ENCODE peak calls at places on chromosomes 3 and 15, in six cellular contexts. K is lower leg skin; L is tibial artery; H is cardiac muscle cell; E is fibroblast of the aortic adventitia; J is activated CD8-positive, alpha-beta T cell treated with anti-CD3 and anti-CD28 coated beads for 36 hours. Y is an unnamed sample.
A peak's percentile ranks its signal among the peaks of the same experiment; 100 is the strongest.

GRCh38 chr3:66438045-66438444 is 62.8 kb downstream of the LRIG1 start:
- DNase-seq in K (no peak), L (no peak), H (no peak), E (no peak), J (no peak), Y (no peak)

GRCh38 chr3:72960812-72961518 is 35.6 kb upstream of the PPP4R2 start:
- DNase-seq in K (peak; percentile 53), L (peak; percentile 50), H (peak; percentile 93), E (peak; percentile 84), J (no peak), Y (no peak)

GRCh38 chr15:35548435-35548834 is 2.5 kb upstream of the DPH6 start:
- DNase-seq in K (no peak), L (no peak), H (no peak), E (no peak), J (no peak), Y (no peak)

GRCh38 chr15:42456971-42457370 is 34.0 kb downstream of the ZNF106 start:
- DNase-seq in K (no peak), L (peak; percentile 32), H (peak; percentile 45), E (peak; percentile 43), J (no peak), Y (no peak)

GRCh38 chr15:86236721-86237121 is 157.1 kb downstream of the AGBL1 start:
- DNase-seq in K (no peak), L (no peak), H (no peak), E (no peak), J (no peak), Y (no peak)

GRCh38 chr3:152718810-152719209 is 116.1 kb upstream of the P2RY1 start:
- DNase-seq in K (no peak), L (no peak), H (peak; percentile 23), E (no peak), J (no peak), Y (no peak)

GRCh38 chr3:153448146-153448870 is 286.3 kb downstream of the RAP2B start:
- DNase-seq in K (no peak), L (no peak), H (peak; percentile 51), E (peak; percentile 49), J (no peak), Y (no peak)

GRCh38 chr3:10666621-10667020 is 149.4 kb upstream of the SLC6A11 start:
- DNase-seq in K (peak; percentile 69), L (no peak), H (peak; percentile 3), E (no peak), J (peak; percentile 27), Y (no peak)

GRCh38 chr3:46280105-46280797 is 38.0 kb downstream of the CCR3 start:
- DNase-seq in K (no peak), L (no peak), H (peak; percentile 35), E (peak; percentile 42), J (peak; percentile 88), Y (no peak)

GRCh38 chr3:22089284-22089683 is 338.3 kb upstream of the ZNF385D start:
- DNase-seq in K (no peak), L (no peak), H (peak; percentile 32), E (peak; percentile 22), J (peak; percentile 1), Y (no peak)

GRCh38 chr15:99315636-99316035 is 64.4 kb downstream of the LRRC28 start:
- DNase-seq in K (no peak), L (no peak), H (no peak), E (no peak), J (no peak), Y (no peak)

GRCh38 chr3:184234224-184234623 is 4.8 kb downstream of the VWA5B2 start:
- DNase-seq in K (no peak), L (no peak), H (peak; percentile 87), E (peak; percentile 80), J (no peak), Y (no peak)

GRCh38 chr3:37474936-37475335 is 300.6 kb upstream of the LRRFIP2 start:
- DNase-seq in K (no peak), L (no peak), H (peak; percentile 35), E (no peak), J (no peak), Y (no peak)

GRCh38 chr3:14274999-14275961 is 96.7 kb downstream of the LSM3 start:
- DNase-seq in K (no peak), L (no peak), H (peak; percentile 38), E (no peak), J (peak; percentile 10), Y (no peak)

GRCh38 chr3:5058463-5058862 is 63.6 kb upstream of the ARL8B start:
- DNase-seq in K (no peak), L (no peak), H (peak; percentile 39), E (peak; percentile 75), J (no peak), Y (no peak)

GRCh38 chr3:185807455-185808068 is 17.3 kb downstream of the IGF2BP2 start:
- DNase-seq in K (no peak), L (no peak), H (peak; percentile 63), E (peak; percentile 80), J (no peak), Y (peak; percentile 69)

GRCh38 chr3:25662921-25663320 is 1.8 kb downstream of the TOP2B start:
- DNase-seq in K (no peak), L (no peak), H (peak; percentile 17), E (peak; percentile 22), J (no peak), Y (no peak)

GRCh38 chr15:99296386-99296785 is 45.1 kb downstream of the LRRC28 start:
- DNase-seq in K (no peak), L (no peak), H (no peak), E (no peak), J (no peak), Y (no peak)

GRCh38 chr3:11603628-11604027 is 40.1 kb downstream of the VGLL4 start:
- DNase-seq in K (peak; percentile 93), L (peak; percentile 88), H (peak; percentile 92), E (peak; percentile 95), J (no peak), Y (no peak)

GRCh38 chr3:15348246-15348645 is 15.9 kb upstream of the SH3BP5 start:
- DNase-seq in K (no peak), L (no peak), H (no peak), E (no peak), J (no peak), Y (no peak)

GRCh38 chr15:63061971-63062370 is 19.4 kb downstream of the TPM1 start:
- DNase-seq in K (no peak), L (no peak), H (no peak), E (peak; percentile 80), J (no peak), Y (no peak)

GRCh38 chr3:11024181-11024580 is 31.6 kb downstream of the SLC6A1 start:
- DNase-seq in K (no peak), L (no peak), H (no peak), E (no peak), J (no peak), Y (no peak)

GRCh38 chr3:81490541-81491288 is 270.7 kb downstream of the GBE1 start:
- DNase-seq in K (peak; percentile 88), L (peak; percentile 85), H (peak; percentile 96), E (peak; percentile 86), J (peak; percentile 92), Y (peak; percentile 73)

GRCh38 chr15:62020576-62021160 is 39.6 kb downstream of the VPS13C start:
- DNase-seq in K (no peak), L (no peak), H (no peak), E (no peak), J (no peak), Y (no peak)

GRCh38 chr3:31738423-31738822 is 205.7 kb downstream of the STT3B start:
- DNase-seq in K (no peak), L (no peak), H (no peak), E (no peak), J (no peak), Y (no peak)

GRCh38 chr3:159881828-159882309 is 106.8 kb upstream of the IL12A start:
- DNase-seq in K (no peak), L (no peak), H (no peak), E (no peak), J (no peak), Y (no peak)

DNA sequence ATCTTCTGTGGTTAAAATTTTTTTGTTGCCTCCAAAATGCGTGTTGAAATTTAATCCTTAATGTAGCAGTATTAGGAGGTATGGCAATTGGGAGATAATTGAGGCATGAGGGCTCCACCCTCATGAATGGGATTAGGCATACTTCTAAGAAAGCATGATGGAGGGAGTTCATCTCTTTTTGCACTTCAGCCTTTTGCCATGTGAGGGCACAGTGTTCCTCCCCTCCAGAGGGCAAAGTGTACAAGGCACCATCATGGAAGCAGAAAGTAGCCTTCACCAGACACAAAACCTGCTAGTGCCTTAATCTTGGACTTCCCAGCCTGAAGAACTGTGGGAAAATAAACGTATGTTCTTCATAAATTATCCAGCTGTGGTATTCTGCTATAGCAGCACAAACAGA is 429.5 kb downstream of the ZIC1 start:
- DNase-seq in K (no peak), L (no peak), H (peak; percentile 44), E (peak; percentile 6), J (no peak), Y (no peak)
- TF ChIP-seq CTCF in K (no peak), L (no peak), H (peak; percentile 44), E (no peak), J (no peak), Y (no peak)

GRCh38 chr3:119147494-119147893 is 1.5 kb downstream of the TEX55 start:
- DNase-seq in K (no peak), L (no peak), H (no peak), E (no peak), J (no peak), Y (no peak)

GRCh38 chr3:119148493-119149180 is 2.7 kb downstream of the TEX55 start:
- DNase-seq in K (no peak), L (no peak), H (peak; percentile 11), E (peak; percentile 38), J (no peak), Y (no peak)

GRCh38 chr3:119146578-119147375 is 812 bp downstream of the TEX55 start:
- DNase-seq in K (peak; percentile 75), L (no peak), H (peak; percentile 5), E (no peak), J (no peak), Y (no peak)

GRCh38 chr3:119145128-119145499 is 851 bp upstream of the TEX55 start:
- DNase-seq in K (no peak), L (no peak), H (no peak), E (no peak), J (no peak), Y (no peak)

DNA sequence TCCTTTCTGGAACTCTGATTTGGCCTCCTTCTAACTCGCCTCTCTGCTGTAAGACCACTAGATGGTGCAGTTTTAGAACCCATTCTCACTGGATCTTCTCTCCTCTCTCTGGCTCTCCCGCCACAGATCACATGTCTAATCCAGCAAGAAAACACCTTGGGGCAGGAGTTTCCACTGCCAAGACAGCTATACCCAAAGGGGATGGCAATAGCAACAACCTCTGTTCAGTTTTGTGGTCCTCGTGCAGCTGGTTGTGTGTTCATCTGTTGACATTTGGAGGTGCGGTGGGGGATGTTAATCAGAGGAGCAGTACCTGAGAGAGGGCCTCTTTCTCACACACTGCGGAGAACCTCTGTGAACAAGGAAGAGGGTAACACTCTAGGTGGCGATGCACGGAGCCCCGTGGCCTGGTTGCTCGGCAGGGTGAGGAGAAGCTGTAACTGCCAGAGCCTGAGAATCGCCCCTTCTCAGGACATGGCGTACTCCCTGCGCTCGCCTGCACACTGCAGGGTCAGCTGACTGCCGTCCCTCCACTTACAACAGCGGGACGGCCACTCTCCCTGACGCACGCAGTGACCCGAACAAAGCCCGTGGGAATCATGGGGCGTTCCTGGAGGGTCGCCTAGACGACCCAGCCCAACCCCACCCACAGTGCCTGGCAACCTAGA is at the start of gene TEX55:
- DNase-seq in K (peak; percentile 59), L (no peak), H (peak; percentile 72), E (peak; percentile 69), J (peak; percentile 12), Y (no peak)
- TF ChIP-seq CTCF in K (no peak), L (no peak), H (peak; percentile 81), E (peak; percentile 85), J (peak; percentile 69), Y (peak; percentile 30)

GRCh38 chr15:27339138-27339537 is 368.2 kb downstream of the GABRG3 start:
- DNase-seq in K (peak; percentile 72), L (no peak), H (no peak), E (no peak), J (no peak), Y (no peak)
- TF ChIP-seq CTCF in K (no peak), L (no peak), H (no peak), E (no peak), J (no peak), Y (no peak)

GRCh38 chr3:30349507-30349906 is 256.9 kb upstream of the TGFBR2 start:
- DNase-seq in K (no peak), L (no peak), H (no peak), E (no peak), J (no peak), Y (no peak)
- TF ChIP-seq CTCF in K (no peak), L (no peak), H (no peak), E (no peak), J (no peak), Y (no peak)

Y was measured in CD14-positive monocyte.